ENCODE peak calls at places on chromosomes 16 and 17, in ten cellular contexts. I is heart left ventricle, Z is stomach, W is lower leg skin, D is sigmoid colon, F is breast epithelium, S is right lobe of liver, U is IMR-90, H is esophagus squamous epithelium, N is upper lobe of left lung. C is an unnamed sample.

GRCh38 chr16:8948831-8949230 is 14.9 kb downstream of the USP7 start:
- DNase-seq in I (no peak), Z (no peak), W (no peak), D (no peak), F (no peak), S (no peak), U (no peak), H (no peak), N (no peak), C (no peak)

GRCh38 chr16:30837904-30838303 is 50.9 kb upstream of the ZNF629 start:
- DNase-seq in I (no peak), Z (no peak), W (no peak), D (no peak), F (peak), S (no peak), U (peak), H (no peak), N (no peak), C (no peak)

GRCh38 chr16:74909665-74910064 is 75.3 kb downstream of the WDR59 start:
- DNase-seq in I (no peak), Z (no peak), W (peak), D (no peak), F (no peak), S (no peak), U (no peak), H (no peak), N (peak), C (no peak)

GRCh38 chr17:64718058-64718457 is 56.0 kb upstream of the SMURF2 start:
- DNase-seq in I (no peak), Z (no peak), W (no peak), D (no peak), F (no peak), S (no peak), U (no peak), H (no peak), N (no peak), C (no peak)

GRCh38 chr17:36921131-36921851 is 16.0 kb upstream of the LHX1 start:
- DNase-seq in I (no peak), Z (peak), W (no peak), D (no peak), F (no peak), S (no peak), U (peak), H (no peak), N (no peak), C (no peak)

GRCh38 chr16:61780161-61780560 is 256.1 kb downstream of the CDH8 start:
- DNase-seq in I (no peak), Z (no peak), W (no peak), D (no peak), F (no peak), S (no peak), U (no peak), H (no peak), N (no peak), C (peak)

GRCh38 chr16:86798247-86799041 is 220.1 kb downstream of the FOXL1 start:
- DNase-seq in I (no peak), Z (no peak), W (no peak), D (peak), F (peak), S (no peak), U (no peak), H (no peak), N (no peak), C (no peak)

GRCh38 chr16:27222499-27223225 is 19.3 kb downstream of the KDM8 start:
- DNase-seq in I (peak), Z (peak), W (no peak), D (peak), F (no peak), S (peak), U (peak), H (no peak), N (no peak), C (no peak)

GRCh38 chr16:1788095-1788707 is 5.3 kb downstream of the IGFALS start:
- DNase-seq in I (no peak), Z (no peak), W (peak), D (peak), F (no peak), S (no peak), U (no peak), H (no peak), N (peak), C (no peak)

GRCh38 chr17:7862692-7863437 is 5.1 kb downstream of the CYB5D1 start:
- DNase-seq in I (no peak), Z (no peak), W (peak), D (peak), F (peak), S (no peak), U (peak), H (no peak), N (no peak), C (peak)

GRCh38 chr16:19138601-19139000 is 24.8 kb downstream of the ITPRIPL2 start:
- DNase-seq in I (peak), Z (peak), W (peak), D (peak), F (peak), S (peak), U (peak), H (no peak), N (no peak), C (no peak)

DNA sequence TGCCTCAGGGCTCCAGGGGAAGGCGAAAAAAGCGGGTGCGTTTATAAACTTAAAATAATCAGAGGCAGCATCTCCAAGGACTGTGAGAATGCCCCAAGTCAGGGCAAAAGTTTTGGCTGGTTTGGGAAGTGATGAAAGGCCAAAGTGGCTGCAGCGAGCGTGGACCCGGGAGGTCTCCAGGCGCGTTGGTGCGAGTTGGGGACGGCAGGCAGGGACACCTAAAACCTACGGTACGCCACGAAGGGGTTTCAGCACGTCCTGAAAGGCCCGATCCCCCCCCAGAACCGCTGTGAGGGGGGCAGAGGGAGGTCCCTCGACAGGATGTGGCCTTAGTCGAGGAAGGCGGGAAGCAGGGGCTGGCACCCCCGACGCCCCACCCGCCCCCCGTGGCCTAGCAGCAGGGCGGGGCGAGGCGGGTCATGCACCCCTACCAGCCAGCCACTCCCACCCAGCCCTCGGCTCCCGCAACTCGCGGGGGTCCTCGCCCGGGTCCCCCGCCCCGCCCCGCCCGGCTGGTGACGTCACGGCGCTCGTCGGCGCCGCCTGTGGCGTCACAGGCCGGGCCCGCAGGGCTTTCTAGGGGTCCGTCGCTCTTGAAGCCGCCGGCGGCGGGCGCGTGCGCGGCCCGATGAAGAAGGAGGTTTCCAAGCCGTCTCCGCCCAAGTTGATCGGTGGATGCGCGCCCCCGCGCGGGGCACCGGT is at the start of gene MYCBPAP:
- DNase-seq in I (peak), Z (peak), W (peak), D (peak), F (peak), S (peak), U (peak), H (no peak), N (peak), C (peak)
- TF ChIP-seq POLR2A in I (no peak), Z (no peak), W (no peak), D (peak), F (no peak), S (no peak), U (no peak), H (no peak), N (peak), C (no peak)

GRCh38 chr16:88784856-88785105 is 239 bp downstream of the PIEZO1 start:
- DNase-seq in I (no peak), Z (no peak), W (no peak), D (no peak), F (no peak), S (no peak), U (no peak), H (no peak), N (no peak), C (no peak)

GRCh38 chr16:88787579-88788314 is 2.7 kb upstream of the PIEZO1 start:
- DNase-seq in I (no peak), Z (no peak), W (no peak), D (no peak), F (no peak), S (peak), U (no peak), H (no peak), N (no peak), C (no peak)

GRCh38 chr16:88783391-88784073 is 1.5 kb downstream of the PIEZO1 start:
- DNase-seq in I (no peak), Z (peak), W (no peak), D (peak), F (no peak), S (peak), U (peak), H (no peak), N (no peak), C (peak)

GRCh38 chr16:88784074-88784855 is 755 bp downstream of the PIEZO1 start:
- DNase-seq in I (peak), Z (peak), W (peak), D (peak), F (peak), S (no peak), U (peak), H (no peak), N (peak), C (peak)

DNA sequence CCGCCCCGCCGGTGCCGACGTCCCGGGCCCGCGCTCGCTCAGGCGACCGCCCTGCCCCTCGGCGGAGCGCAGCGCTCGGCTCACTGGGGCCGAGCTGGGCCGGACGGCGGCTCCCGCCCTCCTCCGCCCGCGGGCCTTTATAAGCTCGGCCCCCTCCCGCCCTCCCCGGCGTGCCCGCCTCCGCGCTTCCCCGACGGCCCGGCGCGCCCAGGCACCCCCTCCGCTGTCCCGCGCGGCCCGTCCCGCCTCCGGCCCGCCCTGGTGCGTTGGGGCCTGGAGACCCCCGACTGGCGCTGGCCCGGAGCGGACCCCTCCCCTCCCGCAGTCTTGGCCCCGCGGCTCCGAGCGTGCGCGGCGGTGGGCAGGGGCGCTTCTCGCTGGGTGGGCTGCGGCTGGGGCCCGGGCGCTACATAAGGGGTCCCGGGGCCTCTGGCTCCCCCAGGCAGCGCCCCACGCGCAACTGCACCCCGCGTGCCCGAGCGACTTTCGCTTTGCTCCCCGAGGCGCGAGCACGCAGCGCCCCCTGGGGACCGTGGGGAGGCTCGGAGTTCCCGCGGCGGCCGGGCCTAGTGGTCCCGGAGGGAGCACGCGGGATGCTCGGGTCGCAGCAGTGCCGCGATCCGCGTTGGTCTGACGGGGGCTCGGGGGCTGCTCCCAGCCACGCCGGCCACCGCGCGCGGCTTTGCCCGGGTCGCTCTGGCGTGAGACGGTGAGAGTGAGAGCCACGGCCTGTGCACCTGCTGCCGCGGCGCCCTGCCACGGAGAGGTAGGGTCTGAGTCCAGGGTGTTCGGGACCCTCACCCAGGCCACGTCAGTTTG is at the start of gene PIEZO1:
- DNase-seq in I (peak), Z (peak), W (peak), D (peak), F (no peak), S (peak), U (peak), H (no peak), N (peak), C (peak)
- TF ChIP-seq POLR2A in I (no peak), Z (no peak), W (no peak), D (no peak), F (no peak), S (peak), U (peak), H (no peak), N (peak), C (peak)

GRCh38 chr17:40112191-40112590 is 9.6 kb upstream of the MSL1 start:
- DNase-seq in I (no peak), Z (no peak), W (peak), D (peak), F (peak), S (no peak), U (no peak), H (no peak), N (no peak), C (no peak)

GRCh38 chr17:40110457-40110856 is 10.1 kb upstream of the NR1D1 start:
- DNase-seq in I (peak), Z (no peak), W (peak), D (peak), F (peak), S (no peak), U (no peak), H (no peak), N (no peak), C (no peak)

GRCh38 chr17:40111221-40112128 is 10.3 kb upstream of the MSL1 start:
- DNase-seq in I (peak), Z (peak), W (peak), D (peak), F (peak), S (peak), U (peak), H (no peak), N (no peak), C (peak)

GRCh38 chr17:40109471-40109824 is 9.1 kb upstream of the NR1D1 start:
- DNase-seq in I (no peak), Z (no peak), W (no peak), D (peak), F (no peak), S (no peak), U (no peak), H (no peak), N (no peak), C (peak)

DNA sequence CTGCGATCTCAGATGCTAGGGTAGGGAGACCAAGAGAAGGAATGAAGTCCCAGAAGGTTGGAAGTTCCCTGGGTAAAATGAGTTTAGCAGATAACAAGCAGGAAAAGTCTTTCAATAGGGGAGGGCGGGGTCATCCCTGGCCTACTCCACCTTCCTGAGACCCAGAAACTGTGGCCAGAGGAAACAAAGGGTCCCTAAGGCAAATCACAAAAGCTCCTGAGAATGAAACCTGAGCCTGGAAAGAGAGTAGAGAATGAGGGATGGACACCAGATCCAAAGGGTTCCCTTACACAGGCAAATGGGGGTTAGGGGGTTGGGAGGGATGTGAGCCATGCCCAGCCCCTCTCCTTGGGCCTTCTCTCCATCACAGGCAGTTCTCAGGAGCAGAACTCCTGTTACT is 9.6 kb upstream of the NR1D1 start:
- DNase-seq in I (no peak), Z (no peak), W (no peak), D (peak), F (no peak), S (no peak), U (no peak), H (no peak), N (no peak), C (no peak)
- TF ChIP-seq POLR2A in I (no peak), Z (no peak), W (no peak), D (no peak), F (no peak), S (no peak), U (no peak), H (no peak), N (no peak), C (no peak)

GRCh38 chr17:57662644-57663308 is 82.3 kb downstream of the CCDC182 start:
- DNase-seq in I (peak), Z (peak), W (peak), D (peak), F (peak), S (peak), U (peak), H (peak), N (peak), C (peak)
- TF ChIP-seq POLR2A in I (no peak), Z (no peak), W (no peak), D (no peak), F (no peak), S (no peak), U (peak), H (no peak), N (no peak), C (no peak)

DNA sequence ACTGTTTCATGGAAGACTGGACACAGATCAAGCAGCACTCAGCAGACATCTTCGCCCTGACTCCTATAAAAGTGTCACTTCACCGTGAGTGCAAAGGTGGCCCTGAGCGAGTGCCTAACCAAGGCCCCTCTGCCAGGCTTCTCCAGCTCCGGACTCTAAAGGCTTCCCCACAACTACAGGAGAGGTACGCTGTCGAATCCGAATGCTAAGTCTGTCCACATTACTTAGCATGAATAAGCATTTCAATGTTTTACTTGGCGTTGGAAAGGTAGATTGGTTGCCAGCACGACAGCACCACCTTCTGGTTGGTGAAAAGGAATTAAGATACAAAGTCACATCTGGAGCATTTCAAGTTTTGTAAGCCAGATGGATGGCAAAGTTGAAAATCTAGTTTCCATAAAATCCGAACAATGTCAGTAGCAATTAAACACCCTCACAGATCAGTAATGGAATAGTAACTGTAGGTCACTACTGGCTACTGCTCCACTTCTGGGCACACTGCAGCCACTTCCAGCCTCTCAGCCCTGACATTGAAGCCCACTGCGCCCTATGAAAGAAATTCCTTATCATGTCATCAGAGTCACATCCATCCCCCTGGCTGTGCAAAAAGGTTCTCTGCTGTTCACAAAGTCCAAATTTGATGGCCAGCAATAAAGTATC is 100.9 kb downstream of the PARN start:
- DNase-seq in I (peak), Z (peak), W (peak), D (peak), F (peak), S (peak), U (peak), H (no peak), N (no peak), C (peak)
- TF ChIP-seq POLR2A in I (no peak), Z (no peak), W (no peak), D (no peak), F (no peak), S (no peak), U (peak), H (no peak), N (no peak), C (no peak)

GRCh38 chr17:5000237-5000639 is 2.5 kb downstream of the KIF1C start:
- DNase-seq in I (peak), Z (peak), W (peak), D (peak), F (peak), S (peak), U (no peak), H (no peak), N (peak), C (no peak)
- TF ChIP-seq POLR2A in I (no peak), Z (no peak), W (no peak), D (no peak), F (no peak), S (no peak), U (no peak), H (no peak), N (peak), C (no peak)

DNA sequence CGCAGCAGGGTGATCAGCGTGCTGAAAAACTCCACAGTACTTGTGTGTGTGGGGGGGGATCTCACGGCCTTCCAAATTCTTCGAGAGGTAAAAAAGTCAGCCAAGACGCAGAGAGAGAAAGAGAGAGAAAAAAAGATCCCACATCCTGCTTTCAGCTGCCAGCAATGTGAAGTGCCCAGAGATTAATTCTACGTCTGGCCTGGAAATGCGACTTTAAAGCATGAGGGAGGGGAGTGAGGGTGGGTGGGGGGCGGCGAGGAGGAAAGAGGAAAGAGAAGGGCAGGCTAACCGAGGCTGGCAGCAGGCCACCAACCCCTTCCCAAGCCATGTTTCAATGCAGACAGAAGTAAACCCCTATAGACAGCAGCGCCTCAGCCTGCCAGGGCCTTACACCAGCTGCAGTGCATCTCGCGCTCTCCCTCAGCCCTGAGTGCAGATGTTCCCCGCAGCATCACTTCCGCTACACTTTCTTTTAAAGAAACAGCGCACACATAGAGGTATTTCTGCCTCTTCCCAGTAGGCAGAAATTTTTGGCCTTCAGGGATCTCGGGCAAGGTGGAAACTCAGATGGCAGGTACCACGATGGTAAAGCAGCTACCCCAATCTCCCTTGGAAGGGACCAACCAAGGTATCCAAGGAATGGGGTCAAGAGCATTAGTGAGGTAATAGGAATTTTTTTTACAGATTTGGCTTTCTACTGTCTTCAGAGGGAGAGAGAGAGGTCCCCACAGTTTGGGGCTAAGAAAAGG is 87.8 kb downstream of the SMG6 start:
- DNase-seq in I (peak), Z (peak), W (peak), D (peak), F (peak), S (peak), U (peak), H (no peak), N (no peak), C (peak)
- TF ChIP-seq POLR2A in I (no peak), Z (no peak), W (no peak), D (no peak), F (no peak), S (no peak), U (peak), H (no peak), N (peak), C (peak)

GRCh38 chr17:50111687-50112655 is 16.8 kb downstream of the PDK2 start:
- DNase-seq in I (peak), Z (peak), W (no peak), D (no peak), F (peak), S (peak), U (no peak), H (no peak), N (peak), C (no peak)
- TF ChIP-seq POLR2A in I (no peak), Z (no peak), W (no peak), D (no peak), F (no peak), S (no peak), U (no peak), H (no peak), N (no peak), C (no peak)